ENCODE peak calls at places on chromosomes 3 and 15, in five cellular contexts. One of them, this sample, is unnamed.

GRCh38 chr15:56051700-56052099 is 58.3 kb upstream of the NEDD4 start:
- DNase-seq in activated T-helper 1 cell treated with anti-CD3 and anti-CD28 coated beads, Interleukin-2, amount 50 U/mL, for 16 hours: no peak
- DNase-seq in iPS DF 6.9: no peak
- DNase-seq in Calu3: no peak
- DNase-seq in stimulated activated CD8-positive, alpha-beta memory T cell treated with anti-CD3 and anti-CD28 coated beads, Interleukin-15, amount 100 ng/mL, for 48 hours: no peak
- DNase-seq in this sample: no peak

GRCh38 chr3:108132727-108133373 is 42.0 kb upstream of the CD47 start:
- DNase-seq in stimulated activated CD8-positive, alpha-beta memory T cell treated with anti-CD3 and anti-CD28 coated beads, Interleukin-15, amount 100 ng/mL, for 48 hours: no peak
- DNase-seq in iPS DF 6.9: no peak
- DNase-seq in Calu3: no peak
- DNase-seq in activated T-helper 1 cell treated with anti-CD3 and anti-CD28 coated beads, Interleukin-2, amount 50 U/mL, for 16 hours: no peak
- DNase-seq in this sample: peak; percentile 94

GRCh38 chr3:23461069-23461468 is 257.9 kb downstream of the UBE2E2 start:
- DNase-seq in Calu3: no peak
- DNase-seq in activated T-helper 1 cell treated with anti-CD3 and anti-CD28 coated beads, Interleukin-2, amount 50 U/mL, for 16 hours: no peak
- DNase-seq in iPS DF 6.9: no peak
- DNase-seq in stimulated activated CD8-positive, alpha-beta memory T cell treated with anti-CD3 and anti-CD28 coated beads, Interleukin-15, amount 100 ng/mL, for 48 hours: no peak
- DNase-seq in this sample: no peak

GRCh38 chr15:66960519-66960918 is 104.9 kb upstream of the SMAD3 start:
- DNase-seq in activated T-helper 1 cell treated with anti-CD3 and anti-CD28 coated beads, Interleukin-2, amount 50 U/mL, for 16 hours: no peak
- DNase-seq in Calu3: no peak
- DNase-seq in stimulated activated CD8-positive, alpha-beta memory T cell treated with anti-CD3 and anti-CD28 coated beads, Interleukin-15, amount 100 ng/mL, for 48 hours: no peak
- DNase-seq in iPS DF 6.9: no peak
- DNase-seq in this sample: no peak

GRCh38 chr15:39494462-39494861 is 86.4 kb upstream of the THBS1 start:
- DNase-seq in activated T-helper 1 cell treated with anti-CD3 and anti-CD28 coated beads, Interleukin-2, amount 50 U/mL, for 16 hours: no peak
- DNase-seq in iPS DF 6.9: no peak
- DNase-seq in Calu3: no peak
- DNase-seq in stimulated activated CD8-positive, alpha-beta memory T cell treated with anti-CD3 and anti-CD28 coated beads, Interleukin-15, amount 100 ng/mL, for 48 hours: no peak
- DNase-seq in this sample: no peak

GRCh38 chr15:40241305-40242215 is 2.7 kb downstream of the PAK6 start:
- DNase-seq in stimulated activated CD8-positive, alpha-beta memory T cell treated with anti-CD3 and anti-CD28 coated beads, Interleukin-15, amount 100 ng/mL, for 48 hours: no peak
- DNase-seq in iPS DF 6.9: no peak
- DNase-seq in Calu3: no peak
- DNase-seq in activated T-helper 1 cell treated with anti-CD3 and anti-CD28 coated beads, Interleukin-2, amount 50 U/mL, for 16 hours: no peak
- DNase-seq in this sample: no peak

GRCh38 chr15:84598250-84598649 is 2.6 kb upstream of the ZSCAN2 start:
- DNase-seq in activated T-helper 1 cell treated with anti-CD3 and anti-CD28 coated beads, Interleukin-2, amount 50 U/mL, for 16 hours: no peak
- DNase-seq in stimulated activated CD8-positive, alpha-beta memory T cell treated with anti-CD3 and anti-CD28 coated beads, Interleukin-15, amount 100 ng/mL, for 48 hours: no peak
- DNase-seq in Calu3: no peak
- DNase-seq in iPS DF 6.9: no peak
- DNase-seq in this sample: peak; percentile 63

GRCh38 chr3:13206799-13207577 is 133.8 kb upstream of the IQSEC1 start:
- DNase-seq in Calu3: no peak
- DNase-seq in activated T-helper 1 cell treated with anti-CD3 and anti-CD28 coated beads, Interleukin-2, amount 50 U/mL, for 16 hours: no peak
- DNase-seq in iPS DF 6.9: no peak
- DNase-seq in stimulated activated CD8-positive, alpha-beta memory T cell treated with anti-CD3 and anti-CD28 coated beads, Interleukin-15, amount 100 ng/mL, for 48 hours: no peak
- DNase-seq in this sample: no peak

GRCh38 chr15:56286213-56286612 is 42.5 kb upstream of the RFX7 start:
- DNase-seq in stimulated activated CD8-positive, alpha-beta memory T cell treated with anti-CD3 and anti-CD28 coated beads, Interleukin-15, amount 100 ng/mL, for 48 hours: no peak
- DNase-seq in Calu3: peak; percentile 50
- DNase-seq in iPS DF 6.9: no peak
- DNase-seq in activated T-helper 1 cell treated with anti-CD3 and anti-CD28 coated beads, Interleukin-2, amount 50 U/mL, for 16 hours: no peak
- DNase-seq in this sample: no peak

GRCh38 chr3:82641701-82642100 is 880.3 kb upstream of the GBE1 start:
- DNase-seq in stimulated activated CD8-positive, alpha-beta memory T cell treated with anti-CD3 and anti-CD28 coated beads, Interleukin-15, amount 100 ng/mL, for 48 hours: no peak
- DNase-seq in iPS DF 6.9: no peak
- DNase-seq in Calu3: no peak
- DNase-seq in activated T-helper 1 cell treated with anti-CD3 and anti-CD28 coated beads, Interleukin-2, amount 50 U/mL, for 16 hours: no peak
- DNase-seq in this sample: peak; percentile 10

GRCh38 chr3:175956964-175957363 is 1097.8 kb downstream of the NAALADL2 start:
- DNase-seq in activated T-helper 1 cell treated with anti-CD3 and anti-CD28 coated beads, Interleukin-2, amount 50 U/mL, for 16 hours: no peak
- DNase-seq in stimulated activated CD8-positive, alpha-beta memory T cell treated with anti-CD3 and anti-CD28 coated beads, Interleukin-15, amount 100 ng/mL, for 48 hours: no peak
- DNase-seq in Calu3: peak; percentile 14
- DNase-seq in iPS DF 6.9: no peak
- DNase-seq in this sample: no peak

GRCh38 chr15:100241572-100242479 is 99.9 kb downstream of the ADAMTS17 start:
- DNase-seq in activated T-helper 1 cell treated with anti-CD3 and anti-CD28 coated beads, Interleukin-2, amount 50 U/mL, for 16 hours: no peak
- DNase-seq in stimulated activated CD8-positive, alpha-beta memory T cell treated with anti-CD3 and anti-CD28 coated beads, Interleukin-15, amount 100 ng/mL, for 48 hours: no peak
- DNase-seq in Calu3: no peak
- DNase-seq in iPS DF 6.9: no peak
- DNase-seq in this sample: peak; percentile 95

GRCh38 chr15:22908830-22909229 is 70.4 kb downstream of the NIPA2 start:
- DNase-seq in Calu3: no peak
- DNase-seq in stimulated activated CD8-positive, alpha-beta memory T cell treated with anti-CD3 and anti-CD28 coated beads, Interleukin-15, amount 100 ng/mL, for 48 hours: no peak
- DNase-seq in activated T-helper 1 cell treated with anti-CD3 and anti-CD28 coated beads, Interleukin-2, amount 50 U/mL, for 16 hours: no peak
- DNase-seq in iPS DF 6.9: no peak
- DNase-seq in this sample: no peak

GRCh38 chr15:50353251-50353998 is 1.6 kb downstream of the GABPB1 start:
- DNase-seq in stimulated activated CD8-positive, alpha-beta memory T cell treated with anti-CD3 and anti-CD28 coated beads, Interleukin-15, amount 100 ng/mL, for 48 hours: no peak
- DNase-seq in iPS DF 6.9: no peak
- DNase-seq in Calu3: no peak
- DNase-seq in activated T-helper 1 cell treated with anti-CD3 and anti-CD28 coated beads, Interleukin-2, amount 50 U/mL, for 16 hours: no peak
- DNase-seq in this sample: peak; percentile 73

GRCh38 chr3:134748698-134749097 is 46.4 kb upstream of the EPHB1 start:
- DNase-seq in activated T-helper 1 cell treated with anti-CD3 and anti-CD28 coated beads, Interleukin-2, amount 50 U/mL, for 16 hours: no peak
- DNase-seq in stimulated activated CD8-positive, alpha-beta memory T cell treated with anti-CD3 and anti-CD28 coated beads, Interleukin-15, amount 100 ng/mL, for 48 hours: no peak
- DNase-seq in Calu3: no peak
- DNase-seq in iPS DF 6.9: no peak
- DNase-seq in this sample: no peak

GRCh38 chr3:73086071-73086494 is 24.6 kb downstream of the EBLN2 start:
- DNase-seq in stimulated activated CD8-positive, alpha-beta memory T cell treated with anti-CD3 and anti-CD28 coated beads, Interleukin-15, amount 100 ng/mL, for 48 hours: no peak
- DNase-seq in activated T-helper 1 cell treated with anti-CD3 and anti-CD28 coated beads, Interleukin-2, amount 50 U/mL, for 16 hours: no peak
- DNase-seq in iPS DF 6.9: no peak
- DNase-seq in Calu3: peak; percentile 54
- DNase-seq in this sample: peak; percentile 50

GRCh38 chr3:121627211-121627610 is 33.5 kb downstream of the HCLS1 start:
- DNase-seq in activated T-helper 1 cell treated with anti-CD3 and anti-CD28 coated beads, Interleukin-2, amount 50 U/mL, for 16 hours: no peak
- DNase-seq in Calu3: no peak
- DNase-seq in iPS DF 6.9: no peak
- DNase-seq in stimulated activated CD8-positive, alpha-beta memory T cell treated with anti-CD3 and anti-CD28 coated beads, Interleukin-15, amount 100 ng/mL, for 48 hours: no peak
- DNase-seq in this sample: no peak

GRCh38 chr3:23405081-23405480 is 202.0 kb downstream of the UBE2E2 start:
- DNase-seq in activated T-helper 1 cell treated with anti-CD3 and anti-CD28 coated beads, Interleukin-2, amount 50 U/mL, for 16 hours: no peak
- DNase-seq in Calu3: no peak
- DNase-seq in iPS DF 6.9: no peak
- DNase-seq in stimulated activated CD8-positive, alpha-beta memory T cell treated with anti-CD3 and anti-CD28 coated beads, Interleukin-15, amount 100 ng/mL, for 48 hours: no peak
- DNase-seq in this sample: peak; percentile 33

GRCh38 chr15:51758645-51759044 is 7.2 kb downstream of the TMOD2 start:
- DNase-seq in Calu3: no peak
- DNase-seq in activated T-helper 1 cell treated with anti-CD3 and anti-CD28 coated beads, Interleukin-2, amount 50 U/mL, for 16 hours: no peak
- DNase-seq in iPS DF 6.9: no peak
- DNase-seq in stimulated activated CD8-positive, alpha-beta memory T cell treated with anti-CD3 and anti-CD28 coated beads, Interleukin-15, amount 100 ng/mL, for 48 hours: no peak
- DNase-seq in this sample: no peak